ENCODE peak calls at places on chromosomes 7 and 10, in nine cellular contexts. One of them, this sample, is unnamed.

GRCh38 chr10:61779276-61779675 is 116.5 kb downstream of the CABCOCO1 start:
- DNase-seq in T-helper 2 cell: no peak
- DNase-seq in coronary artery: no peak
- DNase-seq in neural progenitor cell: no peak
- DNase-seq in GM23338: no peak
- DNase-seq in activated CD4-positive, CD25-positive, alpha-beta regulatory T cell treated with anti-CD3 and anti-CD28 coated beads, Interleukin-2, amount 50 U/mL, for 72 hours: no peak
- DNase-seq in AG09309: no peak
- DNase-seq in heart right ventricle: no peak
- DNase-seq in mesendoderm: no peak
- DNase-seq in this sample: no peak

GRCh38 chr10:62813453-62813852 is 2.7 kb downstream of the EGR2 start:
- DNase-seq in T-helper 2 cell: no peak
- DNase-seq in coronary artery: no peak
- DNase-seq in neural progenitor cell: no peak
- DNase-seq in GM23338: no peak
- DNase-seq in activated CD4-positive, CD25-positive, alpha-beta regulatory T cell treated with anti-CD3 and anti-CD28 coated beads, Interleukin-2, amount 50 U/mL, for 72 hours: no peak
- DNase-seq in AG09309: no peak
- DNase-seq in heart right ventricle: no peak
- DNase-seq in mesendoderm: no peak
- DNase-seq in this sample: peak

GRCh38 chr10:94397549-94398370 is 4.6 kb upstream of the TBC1D12 start:
- DNase-seq in T-helper 2 cell: no peak
- DNase-seq in coronary artery: no peak
- DNase-seq in neural progenitor cell: no peak
- DNase-seq in GM23338: peak
- DNase-seq in activated CD4-positive, CD25-positive, alpha-beta regulatory T cell treated with anti-CD3 and anti-CD28 coated beads, Interleukin-2, amount 50 U/mL, for 72 hours: no peak
- DNase-seq in AG09309: peak
- DNase-seq in heart right ventricle: no peak
- DNase-seq in mesendoderm: peak
- DNase-seq in this sample: no peak

GRCh38 chr7:139648941-139649425 is 125.5 kb downstream of the CLEC2L start:
- DNase-seq in T-helper 2 cell: no peak
- DNase-seq in coronary artery: no peak
- DNase-seq in neural progenitor cell: no peak
- DNase-seq in GM23338: no peak
- DNase-seq in activated CD4-positive, CD25-positive, alpha-beta regulatory T cell treated with anti-CD3 and anti-CD28 coated beads, Interleukin-2, amount 50 U/mL, for 72 hours: no peak
- DNase-seq in AG09309: no peak
- DNase-seq in heart right ventricle: peak
- DNase-seq in mesendoderm: no peak
- DNase-seq in this sample: no peak

GRCh38 chr10:14782691-14783363 is 8.1 kb upstream of the FAM107B start:
- DNase-seq in T-helper 2 cell: peak
- DNase-seq in coronary artery: no peak
- DNase-seq in neural progenitor cell: no peak
- DNase-seq in GM23338: no peak
- DNase-seq in activated CD4-positive, CD25-positive, alpha-beta regulatory T cell treated with anti-CD3 and anti-CD28 coated beads, Interleukin-2, amount 50 U/mL, for 72 hours: no peak
- DNase-seq in AG09309: no peak
- DNase-seq in heart right ventricle: no peak
- DNase-seq in mesendoderm: peak
- DNase-seq in this sample: no peak

GRCh38 chr10:5478694-5479305 is 20.6 kb downstream of the CALML5 start:
- DNase-seq in T-helper 2 cell: no peak
- DNase-seq in coronary artery: peak
- DNase-seq in neural progenitor cell: no peak
- DNase-seq in GM23338: no peak
- DNase-seq in activated CD4-positive, CD25-positive, alpha-beta regulatory T cell treated with anti-CD3 and anti-CD28 coated beads, Interleukin-2, amount 50 U/mL, for 72 hours: no peak
- DNase-seq in AG09309: no peak
- DNase-seq in heart right ventricle: no peak
- DNase-seq in mesendoderm: no peak
- DNase-seq in this sample: no peak

GRCh38 chr7:124552217-124552616 is 213.4 kb downstream of the GPR37 start:
- DNase-seq in T-helper 2 cell: no peak
- DNase-seq in coronary artery: no peak
- DNase-seq in neural progenitor cell: no peak
- DNase-seq in GM23338: no peak
- DNase-seq in activated CD4-positive, CD25-positive, alpha-beta regulatory T cell treated with anti-CD3 and anti-CD28 coated beads, Interleukin-2, amount 50 U/mL, for 72 hours: no peak
- DNase-seq in AG09309: no peak
- DNase-seq in heart right ventricle: no peak
- DNase-seq in mesendoderm: no peak
- DNase-seq in this sample: no peak

GRCh38 chr10:99235872-99236626 is 397 bp upstream of the HPSE2 start:
- DNase-seq in T-helper 2 cell: no peak
- DNase-seq in coronary artery: no peak
- DNase-seq in neural progenitor cell: peak
- DNase-seq in GM23338: peak
- DNase-seq in activated CD4-positive, CD25-positive, alpha-beta regulatory T cell treated with anti-CD3 and anti-CD28 coated beads, Interleukin-2, amount 50 U/mL, for 72 hours: no peak
- DNase-seq in AG09309: no peak
- DNase-seq in heart right ventricle: no peak
- DNase-seq in mesendoderm: peak
- DNase-seq in this sample: no peak

GRCh38 chr7:151599401-151600227 is 79.9 kb upstream of the RHEB start:
- DNase-seq in T-helper 2 cell: no peak
- DNase-seq in coronary artery: no peak
- DNase-seq in neural progenitor cell: no peak
- DNase-seq in GM23338: no peak
- DNase-seq in activated CD4-positive, CD25-positive, alpha-beta regulatory T cell treated with anti-CD3 and anti-CD28 coated beads, Interleukin-2, amount 50 U/mL, for 72 hours: no peak
- DNase-seq in AG09309: peak
- DNase-seq in heart right ventricle: peak
- DNase-seq in mesendoderm: peak
- DNase-seq in this sample: no peak